ENCODE peak calls at places on chromosome 5, in six cellular contexts. S, I, A, C, U and D are unnamed samples.

GRCh38 chr5:90967443-90967842 is 408.8 kb downstream of the ADGRV1 start:
- DNase-seq in S (no peak), I (no peak), A (no peak), C (no peak), U (no peak), D (no peak)

GRCh38 chr5:40623480-40624420 is 56.0 kb upstream of the PTGER4 start:
- DNase-seq in S (peak; percentile 38), I (no peak), A (no peak), C (no peak), U (no peak), D (no peak)

GRCh38 chr5:166671818-166672217 is 1619.6 kb upstream of the WWC1 start:
- DNase-seq in S (no peak), I (no peak), A (no peak), C (no peak), U (no peak), D (no peak)

GRCh38 chr5:132283423-132284043 is 10.7 kb upstream of the SLC22A4 start:
- DNase-seq in S (no peak), I (peak; percentile 65), A (no peak), C (no peak), U (no peak), D (no peak)

GRCh38 chr5:36688722-36689121 is 82.3 kb downstream of the SLC1A3 start:
- DNase-seq in S (peak; percentile 43), I (no peak), A (no peak), C (peak; percentile 16), U (no peak), D (no peak)

GRCh38 chr5:159190170-159190569 is 19.2 kb downstream of the RNF145 start:
- DNase-seq in S (no peak), I (no peak), A (no peak), C (no peak), U (no peak), D (no peak)

GRCh38 chr5:1341863-1342262 is 3.0 kb downstream of the CLPTM1L start:
- DNase-seq in S (no peak), I (no peak), A (no peak), C (no peak), U (peak; percentile 31), D (peak; percentile 65)

GRCh38 chr5:7882926-7883325 is 14.0 kb downstream of the MTRR start:
- DNase-seq in S (no peak), I (no peak), A (no peak), C (no peak), U (no peak), D (no peak)

GRCh38 chr5:131286400-131286715 is 22.5 kb downstream of the CDC42SE2 start:
- DNase-seq in S (no peak), I (no peak), A (no peak), C (no peak), U (no peak), D (no peak)

GRCh38 chr5:170747851-170748250 is 35.7 kb upstream of the GABRP start:
- DNase-seq in S (no peak), I (peak; percentile 32), A (no peak), C (no peak), U (no peak), D (no peak)

GRCh38 chr5:43627028-43627427 is 24.0 kb downstream of the NNT start:
- DNase-seq in S (peak; percentile 6), I (peak; percentile 20), A (no peak), C (peak; percentile 39), U (peak; percentile 60), D (no peak)

GRCh38 chr5:101390317-101390908 is 487.3 kb upstream of the ST8SIA4 start:
- DNase-seq in S (peak; percentile 1), I (peak; percentile 6), A (no peak), C (peak; percentile 73), U (no peak), D (no peak)

GRCh38 chr5:173689171-173689676 is 72.8 kb upstream of the BOD1 start:
- DNase-seq in S (no peak), I (peak; percentile 84), A (no peak), C (peak; percentile 71), U (no peak), D (no peak)

GRCh38 chr5:175436403-175436802 is 7.6 kb downstream of the DRD1 start:
- DNase-seq in S (no peak), I (no peak), A (no peak), C (no peak), U (no peak), D (no peak)

GRCh38 chr5:149750596-149750995 is 20.5 kb downstream of the PPARGC1B start:
- DNase-seq in S (no peak), I (no peak), A (no peak), C (no peak), U (peak; percentile 62), D (no peak)

GRCh38 chr5:1748845-1749244 is 50.8 kb downstream of the MRPL36 start:
- DNase-seq in S (no peak), I (no peak), A (peak; percentile 2), C (no peak), U (peak; percentile 20), D (no peak)

GRCh38 chr5:113122053-113122452 is 145.5 kb downstream of the DCP2 start:
- DNase-seq in S (no peak), I (no peak), A (peak; percentile 65), C (no peak), U (no peak), D (no peak)

GRCh38 chr5:21212026-21212425 is 1224.0 kb upstream of the CDH18 start:
- DNase-seq in S (no peak), I (no peak), A (no peak), C (no peak), U (no peak), D (no peak)

GRCh38 chr5:132787076-132787475 is 10.0 kb upstream of the SEPTIN8 start:
- DNase-seq in S (no peak), I (no peak), A (no peak), C (no peak), U (no peak), D (no peak)

GRCh38 chr5:126198509-126198908 is 224.7 kb upstream of the GRAMD2B start:
- DNase-seq in S (no peak), I (no peak), A (no peak), C (no peak), U (no peak), D (no peak)

GRCh38 chr5:116646611-116647289 is 72.1 kb upstream of the SEMA6A start:
- DNase-seq in S (no peak), I (no peak), A (no peak), C (peak; percentile 19), U (no peak), D (no peak)

DNA sequence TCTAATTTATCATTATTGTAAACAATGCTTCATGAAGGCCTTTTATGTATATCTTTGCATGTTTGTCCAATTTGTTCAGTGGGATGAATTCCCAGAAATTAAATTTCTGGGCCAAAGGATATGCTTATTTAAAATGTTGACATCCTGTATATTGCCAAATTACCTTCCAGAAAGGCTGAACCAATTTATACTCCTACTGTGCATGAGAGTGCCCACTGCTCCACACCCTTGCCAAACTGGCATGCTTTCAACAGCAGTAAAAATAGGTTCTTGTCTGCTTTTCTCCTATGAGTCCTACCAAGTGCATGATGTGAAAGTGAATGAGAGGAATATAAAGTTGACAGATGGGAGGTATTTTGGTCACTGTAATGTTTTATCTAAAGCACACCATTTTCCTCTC is 70.6 kb upstream of the ERBIN start:
- DNase-seq in S (no peak), I (no peak), A (no peak), C (no peak), U (no peak), D (no peak)
- TF ChIP-seq CTCF in S (no peak), I (no peak), A (no peak), C (no peak), U (no peak), D (no peak)

DNA sequence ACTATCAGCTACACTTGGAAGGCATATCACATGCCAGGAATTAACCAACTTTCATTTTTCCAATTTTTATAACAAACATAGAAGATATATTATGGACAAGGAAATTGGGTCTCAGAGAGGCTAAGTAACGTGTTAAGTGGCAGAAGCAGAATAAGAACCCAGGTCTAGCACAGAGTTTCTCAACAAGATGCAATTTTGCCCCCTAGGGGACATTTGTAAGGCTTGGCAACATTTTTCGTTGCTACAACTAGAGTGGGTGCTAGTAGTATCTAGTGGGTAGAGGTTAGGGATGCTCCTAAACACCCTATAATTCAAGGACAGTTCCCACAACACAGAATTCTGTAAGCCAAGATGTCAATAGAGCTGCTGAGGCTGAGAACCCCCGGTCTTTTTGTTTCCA is 180.6 kb downstream of the SNCAIP start:
- DNase-seq in S (no peak), I (no peak), A (no peak), C (no peak), U (no peak), D (peak; percentile 25)
- TF ChIP-seq CTCF in S (no peak), I (no peak), A (no peak), C (peak; percentile 29), U (no peak), D (no peak)

GRCh38 chr5:139473565-139473964 is 2.8 kb downstream of the SMIM33 start:
- DNase-seq in S (no peak), I (no peak), A (no peak), C (no peak), U (no peak), D (no peak)

GRCh38 chr5:139470821-139471300 is at the start of gene SMIM33:
- DNase-seq in S (peak; percentile 39), I (no peak), A (no peak), C (no peak), U (no peak), D (no peak)

GRCh38 chr5:139473105-139473504 is 2.3 kb downstream of the SMIM33 start:
- DNase-seq in S (no peak), I (no peak), A (no peak), C (no peak), U (no peak), D (no peak)

GRCh38 chr5:139472410-139473030 is 1.7 kb downstream of the SMIM33 start:
- DNase-seq in S (no peak), I (no peak), A (no peak), C (no peak), U (no peak), D (no peak)

DNA sequence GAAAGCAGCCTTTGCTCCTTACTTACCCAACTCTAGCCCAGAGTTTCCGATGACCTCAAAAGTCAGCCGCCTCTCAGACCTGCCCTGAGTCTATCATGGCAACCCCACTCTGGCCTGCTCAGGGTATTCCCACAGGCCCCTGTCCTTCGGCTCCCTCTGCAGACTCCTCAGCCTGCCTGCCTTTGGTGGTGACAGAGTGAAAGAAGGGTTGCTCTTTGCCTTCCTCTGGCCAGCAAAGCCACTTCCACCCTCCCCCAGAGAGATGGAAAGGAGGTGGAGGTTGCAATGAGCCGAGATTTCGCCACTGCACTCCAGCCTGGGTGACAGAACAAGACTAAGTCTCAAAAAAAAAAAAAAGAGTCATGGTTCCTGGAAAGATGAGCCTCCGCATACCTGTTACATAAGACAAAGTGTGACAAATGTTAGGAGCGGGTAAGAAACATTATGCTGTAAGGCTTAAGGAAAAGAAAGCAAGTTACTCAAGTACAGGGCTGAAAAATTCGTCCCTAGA is 2.3 kb upstream of the SMIM33 start:
- DNase-seq in S (peak; percentile 47), I (no peak), A (no peak), C (no peak), U (no peak), D (no peak)
- TF ChIP-seq CTCF in S (no peak), I (no peak), A (no peak), C (no peak), U (no peak), D (no peak)

GRCh38 chr5:147690595-147690994 is 91.9 kb downstream of the JAKMIP2 start:
- DNase-seq in S (no peak), I (peak; percentile 16), A (no peak), C (peak; percentile 63), U (no peak), D (no peak)
- TF ChIP-seq CTCF in S (no peak), I (no peak), A (no peak), C (peak; percentile 35), U (no peak), D (no peak)

GRCh38 chr5:59666709-59667108 is 226.8 kb downstream of the PDE4D start:
- DNase-seq in S (no peak), I (no peak), A (no peak), C (no peak), U (no peak), D (no peak)
- TF ChIP-seq CTCF in S (no peak), I (no peak), A (no peak), C (no peak), U (peak; percentile 32), D (no peak)